ENCODE peak calls at places on chromosomes 11 and 22, in five cellular contexts. One of them, this sample, is unnamed.

GRCh38 chr11:104846216-104846615 is 52.0 kb downstream of the CASP12 start:
- DNase-seq in NB4: no peak
- DNase-seq in colonic mucosa: no peak
- DNase-seq in CD4-positive, alpha-beta memory T cell: no peak
- DNase-seq in kidney: no peak
- DNase-seq in this sample: no peak

GRCh38 chr11:15926071-15926470 is 430.3 kb downstream of the SOX6 start:
- DNase-seq in CD4-positive, alpha-beta memory T cell: no peak
- DNase-seq in colonic mucosa: no peak
- DNase-seq in kidney: no peak
- DNase-seq in NB4: no peak
- DNase-seq in this sample: no peak

GRCh38 chr22:39176067-39176621 is 23.7 kb upstream of the CBX7 start:
- DNase-seq in NB4: no peak
- DNase-seq in colonic mucosa: no peak
- DNase-seq in kidney: peak
- DNase-seq in CD4-positive, alpha-beta memory T cell: no peak
- DNase-seq in this sample: peak

GRCh38 chr11:56783448-56784041 is 35.0 kb upstream of the OR9G4 start:
- DNase-seq in kidney: no peak
- DNase-seq in NB4: peak
- DNase-seq in colonic mucosa: peak
- DNase-seq in CD4-positive, alpha-beta memory T cell: peak
- DNase-seq in this sample: peak

GRCh38 chr22:21714059-21714770 is 21.4 kb downstream of the YPEL1 start:
- DNase-seq in colonic mucosa: no peak
- DNase-seq in NB4: no peak
- DNase-seq in kidney: no peak
- DNase-seq in CD4-positive, alpha-beta memory T cell: no peak
- DNase-seq in this sample: no peak

GRCh38 chr22:40733919-40734318 is 54.6 kb downstream of the MCHR1 start:
- DNase-seq in CD4-positive, alpha-beta memory T cell: no peak
- DNase-seq in colonic mucosa: no peak
- DNase-seq in NB4: no peak
- DNase-seq in kidney: no peak
- DNase-seq in this sample: no peak

GRCh38 chr22:26853071-26853470 is 195.7 kb downstream of the MIAT start:
- DNase-seq in colonic mucosa: no peak
- DNase-seq in kidney: no peak
- DNase-seq in NB4: no peak
- DNase-seq in CD4-positive, alpha-beta memory T cell: no peak
- DNase-seq in this sample: no peak

GRCh38 chr11:132626446-132626845 is 905.9 kb downstream of the OPCML start:
- DNase-seq in CD4-positive, alpha-beta memory T cell: no peak
- DNase-seq in kidney: no peak
- DNase-seq in NB4: no peak
- DNase-seq in colonic mucosa: no peak
- DNase-seq in this sample: no peak

GRCh38 chr11:45754261-45754709 is 50.7 kb upstream of the SLC35C1 start:
- DNase-seq in kidney: no peak
- DNase-seq in NB4: no peak
- DNase-seq in CD4-positive, alpha-beta memory T cell: no peak
- DNase-seq in colonic mucosa: no peak
- DNase-seq in this sample: peak

GRCh38 chr11:75346912-75347647 is 4.4 kb downstream of the ARRB1 start:
- DNase-seq in colonic mucosa: peak
- DNase-seq in kidney: peak
- DNase-seq in NB4: no peak
- DNase-seq in CD4-positive, alpha-beta memory T cell: no peak
- DNase-seq in this sample: peak

GRCh38 chr22:21952586-21953571 is at the start of gene PPM1F:
- DNase-seq in kidney: peak
- DNase-seq in colonic mucosa: peak
- DNase-seq in CD4-positive, alpha-beta memory T cell: peak
- DNase-seq in NB4: peak
- DNase-seq in this sample: peak

GRCh38 chr22:37749831-37750595 is 53.2 kb downstream of the TRIOBP start:
- DNase-seq in colonic mucosa: no peak
- DNase-seq in kidney: no peak
- DNase-seq in CD4-positive, alpha-beta memory T cell: no peak
- DNase-seq in NB4: no peak
- DNase-seq in this sample: no peak

GRCh38 chr11:94794287-94795168 is 26.4 kb downstream of the AMOTL1 start:
- DNase-seq in kidney: peak
- DNase-seq in NB4: peak
- DNase-seq in CD4-positive, alpha-beta memory T cell: no peak
- DNase-seq in colonic mucosa: no peak
- DNase-seq in this sample: no peak

GRCh38 chr11:62122076-62122475 is 1.7 kb upstream of the INCENP start:
- DNase-seq in colonic mucosa: no peak
- DNase-seq in NB4: peak
- DNase-seq in CD4-positive, alpha-beta memory T cell: no peak
- DNase-seq in kidney: no peak
- DNase-seq in this sample: peak

GRCh38 chr11:126345759-126346585 is 9.5 kb upstream of the ST3GAL4 start:
- DNase-seq in CD4-positive, alpha-beta memory T cell: no peak
- DNase-seq in kidney: peak
- DNase-seq in colonic mucosa: peak
- DNase-seq in NB4: peak
- DNase-seq in this sample: no peak

GRCh38 chr11:82750643-82751139 is 17.0 kb upstream of the FAM181B start:
- DNase-seq in kidney: no peak
- DNase-seq in colonic mucosa: no peak
- DNase-seq in NB4: peak
- DNase-seq in CD4-positive, alpha-beta memory T cell: peak
- DNase-seq in this sample: no peak

GRCh38 chr11:8207080-8208000 is 38.5 kb upstream of the RIC3 start:
- DNase-seq in NB4: no peak
- DNase-seq in kidney: no peak
- DNase-seq in colonic mucosa: no peak
- DNase-seq in CD4-positive, alpha-beta memory T cell: no peak
- DNase-seq in this sample: peak

GRCh38 chr11:44916316-44916715 is 34.4 kb downstream of the TP53I11 start:
- DNase-seq in colonic mucosa: no peak
- DNase-seq in NB4: no peak
- DNase-seq in CD4-positive, alpha-beta memory T cell: no peak
- DNase-seq in kidney: no peak
- DNase-seq in this sample: no peak

GRCh38 chr11:75350743-75351540 is 519 bp downstream of the ARRB1 start:
- DNase-seq in colonic mucosa: peak
- DNase-seq in CD4-positive, alpha-beta memory T cell: peak
- DNase-seq in kidney: peak
- DNase-seq in NB4: peak
- DNase-seq in this sample: peak

GRCh38 chr22:36546932-36547331 is 18.0 kb upstream of the EIF3D start:
- DNase-seq in colonic mucosa: no peak
- DNase-seq in NB4: peak
- DNase-seq in kidney: no peak
- DNase-seq in CD4-positive, alpha-beta memory T cell: no peak
- DNase-seq in this sample: no peak

GRCh38 chr11:118200901-118201680 is 23.7 kb downstream of the JAML start:
- DNase-seq in CD4-positive, alpha-beta memory T cell: peak
- DNase-seq in kidney: no peak
- DNase-seq in colonic mucosa: no peak
- DNase-seq in NB4: no peak
- DNase-seq in this sample: no peak

GRCh38 chr22:27329966-27330645 is 471.4 kb downstream of the MN1 start:
- DNase-seq in kidney: no peak
- DNase-seq in CD4-positive, alpha-beta memory T cell: no peak
- DNase-seq in colonic mucosa: no peak
- DNase-seq in NB4: no peak
- DNase-seq in this sample: peak

GRCh38 chr22:38706101-38706884 is 549 bp downstream of the GTPBP1 start:
- DNase-seq in NB4: peak
- DNase-seq in kidney: peak
- DNase-seq in colonic mucosa: peak
- DNase-seq in CD4-positive, alpha-beta memory T cell: no peak
- DNase-seq in this sample: peak

GRCh38 chr11:129317564-129317963 is 58.1 kb upstream of the BARX2 start:
- DNase-seq in colonic mucosa: peak
- DNase-seq in kidney: no peak
- DNase-seq in NB4: no peak
- DNase-seq in CD4-positive, alpha-beta memory T cell: no peak
- DNase-seq in this sample: no peak

GRCh38 chr22:39622881-39623367 is 52.4 kb downstream of the CACNA1I start:
- DNase-seq in colonic mucosa: peak
- DNase-seq in kidney: peak
- DNase-seq in NB4: peak
- DNase-seq in CD4-positive, alpha-beta memory T cell: peak
- DNase-seq in this sample: peak

GRCh38 chr22:25110846-25111578 is 88.6 kb upstream of the CRYBB3 start:
- DNase-seq in kidney: peak
- DNase-seq in colonic mucosa: peak
- DNase-seq in CD4-positive, alpha-beta memory T cell: peak
- DNase-seq in NB4: peak
- DNase-seq in this sample: peak

GRCh38 chr11:34052608-34053160 is 1.2 kb downstream of the CAPRIN1 start:
- DNase-seq in CD4-positive, alpha-beta memory T cell: no peak
- DNase-seq in NB4: peak
- DNase-seq in kidney: no peak
- DNase-seq in colonic mucosa: peak
- DNase-seq in this sample: peak

GRCh38 chr22:28922540-28923244 is 39.3 kb downstream of the ZNRF3 start:
- DNase-seq in CD4-positive, alpha-beta memory T cell: no peak
- DNase-seq in kidney: no peak
- DNase-seq in colonic mucosa: peak
- DNase-seq in NB4: no peak
- DNase-seq in this sample: no peak

GRCh38 chr11:47572715-47573255 is 6.0 kb downstream of the KBTBD4 start:
- DNase-seq in kidney: no peak
- DNase-seq in colonic mucosa: no peak
- DNase-seq in CD4-positive, alpha-beta memory T cell: no peak
- DNase-seq in NB4: no peak
- DNase-seq in this sample: no peak

DNA sequence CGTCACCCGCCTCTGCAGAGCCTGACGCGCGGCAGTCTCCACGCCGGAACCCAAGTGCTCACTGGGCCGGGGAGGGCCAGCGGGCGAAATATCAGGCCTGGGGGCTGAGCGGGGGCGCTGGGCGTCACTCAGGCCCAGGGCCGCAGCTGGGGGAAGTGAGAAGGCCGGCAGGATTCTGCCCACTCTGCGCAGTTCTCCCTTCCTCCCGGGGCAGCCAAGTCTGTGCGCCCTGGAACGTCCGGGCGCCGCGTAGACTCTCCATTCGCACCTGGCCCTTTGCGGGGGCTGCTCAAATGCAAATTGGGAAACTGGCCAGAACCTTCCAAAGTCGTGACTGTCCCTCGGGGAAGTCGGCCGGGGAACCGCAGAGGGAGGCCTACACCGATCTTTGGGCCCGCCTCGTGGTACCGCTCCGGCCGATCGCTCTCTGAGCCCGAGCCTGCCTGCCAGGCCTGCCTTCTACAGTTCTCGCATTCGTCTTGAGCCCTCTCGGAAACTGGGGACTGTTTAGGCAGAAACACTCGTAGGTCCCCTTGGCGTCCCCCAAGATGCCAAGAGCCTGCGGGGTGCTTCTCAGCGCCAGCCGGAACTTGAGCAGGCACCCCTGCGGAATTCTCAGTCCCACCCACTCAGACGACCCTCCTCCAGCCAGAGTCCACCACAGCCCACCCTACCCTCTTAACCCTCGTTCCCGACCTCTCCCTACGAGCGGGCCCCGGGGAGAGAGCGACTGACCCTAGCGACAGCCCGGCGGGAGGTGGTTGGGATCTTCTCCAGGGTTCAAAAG is 2.1 kb upstream of the SLC6A5 start:
- DNase-seq in kidney: no peak
- DNase-seq in CD4-positive, alpha-beta memory T cell: no peak
- DNase-seq in colonic mucosa: no peak
- DNase-seq in NB4: no peak
- DNase-seq in this sample: peak
- H3K4me3 ChIP-seq in kidney: no peak
- H3K4me3 ChIP-seq in CD4-positive, alpha-beta memory T cell: no peak
- H3K4me3 ChIP-seq in colonic mucosa: no peak
- H3K4me3 ChIP-seq in NB4: no peak
- H3K4me3 ChIP-seq in this sample: peak

GRCh38 chr11:116580828-116581227 is 192.0 kb downstream of the BUD13 start:
- DNase-seq in colonic mucosa: no peak
- DNase-seq in NB4: no peak
- DNase-seq in CD4-positive, alpha-beta memory T cell: no peak
- DNase-seq in kidney: no peak
- DNase-seq in this sample: peak
- H3K4me3 ChIP-seq in colonic mucosa: no peak
- H3K4me3 ChIP-seq in NB4: no peak
- H3K4me3 ChIP-seq in CD4-positive, alpha-beta memory T cell: no peak
- H3K4me3 ChIP-seq in kidney: no peak
- H3K4me3 ChIP-seq in this sample: peak

GRCh38 chr11:77127674-77127968 is 425 bp upstream of the MYO7A start:
- DNase-seq in CD4-positive, alpha-beta memory T cell: no peak
- DNase-seq in NB4: no peak
- DNase-seq in kidney: no peak
- DNase-seq in colonic mucosa: no peak
- DNase-seq in this sample: peak
- H3K4me3 ChIP-seq in CD4-positive, alpha-beta memory T cell: peak
- H3K4me3 ChIP-seq in NB4: no peak
- H3K4me3 ChIP-seq in kidney: peak
- H3K4me3 ChIP-seq in colonic mucosa: peak
- H3K4me3 ChIP-seq in this sample: peak

DNA sequence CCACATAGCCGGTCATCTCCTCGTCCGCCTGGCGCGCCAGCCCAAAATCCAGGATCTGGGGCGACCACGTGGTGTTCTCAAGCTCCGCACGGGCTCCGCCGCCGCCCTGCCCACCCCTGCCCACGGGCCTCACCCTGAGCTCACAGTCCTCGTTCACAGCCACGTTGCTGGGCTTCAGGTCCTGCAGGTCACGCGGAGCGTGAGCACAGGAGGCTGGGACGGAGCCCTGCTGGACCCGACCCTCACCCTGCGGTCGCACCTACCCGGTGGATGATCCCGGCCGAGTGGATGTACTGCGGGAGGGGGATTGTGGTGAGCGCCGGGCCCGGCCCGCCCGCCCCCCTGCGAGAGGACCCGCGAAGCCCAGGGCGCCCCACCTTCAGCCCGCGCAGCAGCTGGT is 3.2 kb downstream of the MAPK11 start:
- DNase-seq in CD4-positive, alpha-beta memory T cell: no peak
- DNase-seq in NB4: no peak
- DNase-seq in colonic mucosa: no peak
- DNase-seq in kidney: no peak
- DNase-seq in this sample: no peak
- H3K4me3 ChIP-seq in CD4-positive, alpha-beta memory T cell: no peak
- H3K4me3 ChIP-seq in NB4: no peak
- H3K4me3 ChIP-seq in colonic mucosa: no peak
- H3K4me3 ChIP-seq in kidney: no peak
- H3K4me3 ChIP-seq in this sample: peak